ENCODE peak calls at places on chromosomes 12 and 14, in nine cellular contexts. R is tibial artery, Z is PC-9, J is RWPE2, Q is astrocyte of the spinal cord, H is upper lobe of right lung, K is adrenal gland, L is cardiac fibroblast, Y is bronchial epithelial cell. D is an unnamed sample.

GRCh38 chr14:105059035-105059916 is 6.0 kb downstream of the GPR132 start:
- DNase-seq in R (no peak), Z (no peak), J (no peak), Q (no peak), H (peak), K (no peak), L (peak), Y (peak), D (no peak)

GRCh38 chr14:52919971-52920370 is 30.9 kb downstream of the FERMT2 start:
- DNase-seq in R (no peak), Z (no peak), J (no peak), Q (peak), H (no peak), K (no peak), L (peak), Y (peak), D (peak)

GRCh38 chr12:90682398-90682797 is 272.6 kb downstream of the CCER1 start:
- DNase-seq in R (no peak), Z (no peak), J (no peak), Q (peak), H (no peak), K (no peak), L (peak), Y (no peak), D (no peak)

GRCh38 chr14:40911161-40911560 is 695.5 kb upstream of the LRFN5 start:
- DNase-seq in R (no peak), Z (no peak), J (no peak), Q (no peak), H (no peak), K (no peak), L (no peak), Y (no peak), D (no peak)

GRCh38 chr12:46376579-46376978 is 4.0 kb upstream of the SLC38A2 start:
- DNase-seq in R (no peak), Z (no peak), J (no peak), Q (no peak), H (no peak), K (no peak), L (no peak), Y (no peak), D (no peak)

GRCh38 chr12:24455811-24456210 is 493.1 kb downstream of the BCAT1 start:
- DNase-seq in R (no peak), Z (no peak), J (no peak), Q (no peak), H (no peak), K (no peak), L (no peak), Y (no peak), D (no peak)

GRCh38 chr14:97408937-97409860 is 612.0 kb downstream of the VRK1 start:
- DNase-seq in R (no peak), Z (no peak), J (no peak), Q (no peak), H (no peak), K (no peak), L (no peak), Y (no peak), D (no peak)

GRCh38 chr12:77213316-77213715 is 147.9 kb upstream of the E2F7 start:
- DNase-seq in R (no peak), Z (no peak), J (no peak), Q (no peak), H (no peak), K (peak), L (peak), Y (no peak), D (no peak)

GRCh38 chr14:92103363-92103762 is 3.0 kb downstream of the ATXN3 start:
- DNase-seq in R (no peak), Z (no peak), J (no peak), Q (no peak), H (no peak), K (no peak), L (no peak), Y (peak), D (no peak)

GRCh38 chr14:50943261-50943942 is 881 bp downstream of the PYGL start:
- DNase-seq in R (peak), Z (peak), J (peak), Q (no peak), H (peak), K (peak), L (peak), Y (peak), D (no peak)

GRCh38 chr14:99745307-99745951 is 47.8 kb upstream of the EML1 start:
- DNase-seq in R (no peak), Z (no peak), J (no peak), Q (peak), H (no peak), K (no peak), L (no peak), Y (no peak), D (no peak)

GRCh38 chr14:99742509-99743487 is 50.4 kb upstream of the EML1 start:
- DNase-seq in R (no peak), Z (no peak), J (peak), Q (no peak), H (no peak), K (no peak), L (no peak), Y (no peak), D (no peak)

GRCh38 chr14:99742074-99742473 is 51.1 kb upstream of the EML1 start:
- DNase-seq in R (no peak), Z (no peak), J (no peak), Q (no peak), H (no peak), K (no peak), L (no peak), Y (no peak), D (no peak)

GRCh38 chr14:99744873-99745224 is 48.4 kb upstream of the EML1 start:
- DNase-seq in R (no peak), Z (no peak), J (no peak), Q (no peak), H (no peak), K (no peak), L (no peak), Y (peak), D (no peak)

DNA sequence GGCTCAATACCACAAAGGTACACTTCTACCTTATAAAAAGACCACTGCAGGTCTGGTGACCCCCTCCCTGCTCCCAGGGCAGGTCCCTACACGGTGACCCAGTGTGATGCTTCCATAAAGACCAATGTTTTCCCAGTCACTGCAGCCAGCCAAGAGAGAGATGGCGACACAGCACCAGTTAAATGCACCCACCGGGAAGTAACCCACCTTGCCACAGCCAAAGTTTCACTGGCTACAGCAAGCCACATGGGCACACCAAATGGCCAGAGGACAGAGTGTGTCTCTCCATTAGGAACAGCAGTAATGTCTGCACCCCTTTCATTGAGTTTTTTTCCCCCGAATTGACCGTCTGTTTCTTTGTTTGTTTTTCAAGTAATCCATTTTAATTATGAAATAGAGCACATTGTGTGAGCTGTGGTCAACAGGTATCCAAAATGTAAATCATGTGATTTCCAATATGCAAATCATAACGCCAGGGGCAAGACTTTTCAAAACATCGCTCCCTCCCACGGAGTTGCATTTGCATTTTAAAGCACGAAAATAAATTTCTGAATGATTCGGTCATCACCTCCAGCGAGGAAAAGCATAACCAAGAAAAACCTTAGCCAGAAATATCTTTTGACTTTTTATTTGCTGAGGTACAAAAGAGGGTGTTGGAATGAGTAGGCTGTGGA is 48.9 kb upstream of the EML1 start:
- DNase-seq in R (no peak), Z (no peak), J (no peak), Q (peak), H (no peak), K (no peak), L (no peak), Y (peak), D (no peak)
- TF ChIP-seq CTCF in R (no peak), Z (no peak), J (peak), Q (peak), H (no peak), K (no peak), L (no peak), Y (no peak), D (no peak)

GRCh38 chr12:16120027-16120426 is 157.5 kb downstream of the SLC15A5 start:
- DNase-seq in R (no peak), Z (no peak), J (no peak), Q (no peak), H (no peak), K (no peak), L (no peak), Y (peak), D (no peak)

GRCh38 chr12:16118586-16118985 is 158.9 kb downstream of the SLC15A5 start:
- DNase-seq in R (no peak), Z (no peak), J (no peak), Q (peak), H (no peak), K (no peak), L (peak), Y (no peak), D (no peak)

GRCh38 chr12:16119618-16120017 is 157.9 kb downstream of the SLC15A5 start:
- DNase-seq in R (no peak), Z (no peak), J (no peak), Q (no peak), H (no peak), K (no peak), L (no peak), Y (peak), D (no peak)

DNA sequence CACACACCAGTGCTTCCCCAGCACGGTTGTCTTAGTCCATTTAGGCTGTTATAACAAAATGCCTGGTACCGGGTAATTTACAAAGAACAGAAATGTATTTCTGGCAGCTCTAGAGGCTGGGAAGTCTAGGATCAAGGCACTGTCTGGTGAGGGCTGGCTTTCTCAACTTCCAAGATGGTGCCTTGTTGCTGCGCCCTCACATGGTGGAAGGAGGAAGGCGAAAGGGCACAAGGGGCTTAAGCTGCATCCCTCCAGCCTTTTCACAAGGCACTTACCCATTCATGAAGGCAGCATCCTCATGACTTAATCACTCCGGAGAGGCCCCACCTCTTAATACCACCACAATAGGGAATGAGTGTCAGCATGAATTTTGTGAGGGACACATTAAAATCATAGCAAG is 155.5 kb downstream of the SLC15A5 start:
- DNase-seq in R (no peak), Z (no peak), J (no peak), Q (no peak), H (no peak), K (no peak), L (no peak), Y (no peak), D (no peak)
- TF ChIP-seq CTCF in R (no peak), Z (no peak), J (no peak), Q (no peak), H (no peak), K (no peak), L (no peak), Y (no peak), D (no peak)

GRCh38 chr14:29421156-29421728 is 506.4 kb downstream of the PRKD1 start:
- DNase-seq in R (no peak), Z (no peak), J (no peak), Q (no peak), H (no peak), K (no peak), L (no peak), Y (no peak), D (no peak)
- TF ChIP-seq CTCF in R (no peak), Z (no peak), J (no peak), Q (no peak), H (no peak), K (no peak), L (no peak), Y (no peak), D (no peak)

GRCh38 chr12:93058280-93058679 is 129.2 kb upstream of the EEA1 start:
- DNase-seq in R (no peak), Z (no peak), J (no peak), Q (no peak), H (no peak), K (no peak), L (no peak), Y (no peak), D (no peak)

GRCh38 chr12:93061414-93062099 is 132.5 kb upstream of the EEA1 start:
- DNase-seq in R (no peak), Z (no peak), J (no peak), Q (no peak), H (no peak), K (no peak), L (peak), Y (no peak), D (no peak)

GRCh38 chr12:93060666-93061413 is 131.7 kb upstream of the EEA1 start:
- DNase-seq in R (no peak), Z (no peak), J (no peak), Q (peak), H (no peak), K (no peak), L (peak), Y (no peak), D (no peak)

GRCh38 chr12:93059288-93059687 is 130.2 kb upstream of the EEA1 start:
- DNase-seq in R (no peak), Z (no peak), J (no peak), Q (no peak), H (no peak), K (no peak), L (no peak), Y (no peak), D (no peak)

GRCh38 chr12:93060071-93060665 is 131.1 kb upstream of the EEA1 start:
- DNase-seq in R (no peak), Z (no peak), J (no peak), Q (no peak), H (no peak), K (no peak), L (no peak), Y (no peak), D (no peak)
- TF ChIP-seq CTCF in R (no peak), Z (no peak), J (no peak), Q (no peak), H (no peak), K (no peak), L (no peak), Y (no peak), D (no peak)

DNA sequence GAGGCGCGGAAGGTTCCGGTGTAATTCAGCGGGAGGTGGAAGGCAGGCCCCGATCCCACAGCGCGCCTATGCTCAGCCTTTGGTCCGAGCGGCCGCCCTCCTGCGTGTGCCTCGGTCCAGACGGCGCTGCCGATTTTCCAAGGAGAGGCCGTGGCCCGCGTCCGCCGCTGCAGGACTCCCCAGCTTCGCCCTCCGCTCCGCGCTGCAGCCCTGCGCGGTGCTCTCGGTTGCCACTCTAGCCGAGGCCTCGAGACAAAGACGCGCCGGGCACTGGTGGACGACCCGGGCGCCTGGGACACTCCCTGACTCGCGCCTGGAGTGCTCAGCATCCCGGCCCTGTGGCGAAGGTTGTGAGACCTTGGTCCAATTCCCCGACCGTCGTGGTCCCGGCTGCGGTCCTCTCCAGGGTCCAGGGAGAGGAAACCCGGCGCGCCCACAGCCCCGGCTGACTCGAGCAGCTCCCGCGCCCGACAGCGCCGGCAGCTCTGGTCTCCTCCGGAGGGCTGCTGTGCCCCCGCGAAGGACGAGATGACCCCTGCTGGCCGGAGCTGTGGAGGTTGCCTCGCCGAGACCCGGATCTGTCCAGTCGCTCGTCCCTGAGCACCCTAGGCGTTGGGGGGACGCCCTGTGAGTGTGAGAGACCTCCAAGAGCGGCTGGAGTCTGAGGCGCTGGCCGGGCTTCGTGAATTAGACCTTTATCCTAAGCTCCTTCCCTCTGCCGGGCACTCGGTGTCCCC is 6.5 kb downstream of the HOXC12 start:
- DNase-seq in R (peak), Z (no peak), J (peak), Q (no peak), H (no peak), K (no peak), L (no peak), Y (no peak), D (no peak)
- TF ChIP-seq CTCF in R (no peak), Z (no peak), J (peak), Q (peak), H (no peak), K (no peak), L (no peak), Y (no peak), D (no peak)

DNA sequence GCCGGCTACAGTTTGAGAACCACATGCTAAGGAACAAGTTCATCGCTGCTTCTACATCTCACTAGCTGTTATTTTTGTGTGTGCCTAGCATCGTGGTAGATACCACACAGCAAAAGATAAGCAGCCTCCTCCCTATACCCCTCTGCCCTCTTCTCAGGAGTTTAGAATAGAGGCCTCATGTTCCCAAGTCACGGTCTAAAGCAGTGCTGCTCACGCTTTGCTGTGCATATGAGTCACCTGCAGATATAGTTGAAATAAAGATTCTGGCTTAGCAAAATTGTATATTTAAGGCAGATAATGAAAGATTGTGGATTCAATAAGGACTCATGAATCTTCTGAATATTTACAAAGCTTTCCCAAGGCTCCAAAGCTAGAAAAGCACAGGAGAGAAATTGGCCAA is 28.0 kb downstream of the PLEKHG7 start:
- DNase-seq in R (no peak), Z (no peak), J (no peak), Q (no peak), H (no peak), K (no peak), L (no peak), Y (no peak), D (no peak)
- TF ChIP-seq CTCF in R (no peak), Z (no peak), J (no peak), Q (no peak), H (no peak), K (no peak), L (no peak), Y (no peak), D (no peak)

DNA sequence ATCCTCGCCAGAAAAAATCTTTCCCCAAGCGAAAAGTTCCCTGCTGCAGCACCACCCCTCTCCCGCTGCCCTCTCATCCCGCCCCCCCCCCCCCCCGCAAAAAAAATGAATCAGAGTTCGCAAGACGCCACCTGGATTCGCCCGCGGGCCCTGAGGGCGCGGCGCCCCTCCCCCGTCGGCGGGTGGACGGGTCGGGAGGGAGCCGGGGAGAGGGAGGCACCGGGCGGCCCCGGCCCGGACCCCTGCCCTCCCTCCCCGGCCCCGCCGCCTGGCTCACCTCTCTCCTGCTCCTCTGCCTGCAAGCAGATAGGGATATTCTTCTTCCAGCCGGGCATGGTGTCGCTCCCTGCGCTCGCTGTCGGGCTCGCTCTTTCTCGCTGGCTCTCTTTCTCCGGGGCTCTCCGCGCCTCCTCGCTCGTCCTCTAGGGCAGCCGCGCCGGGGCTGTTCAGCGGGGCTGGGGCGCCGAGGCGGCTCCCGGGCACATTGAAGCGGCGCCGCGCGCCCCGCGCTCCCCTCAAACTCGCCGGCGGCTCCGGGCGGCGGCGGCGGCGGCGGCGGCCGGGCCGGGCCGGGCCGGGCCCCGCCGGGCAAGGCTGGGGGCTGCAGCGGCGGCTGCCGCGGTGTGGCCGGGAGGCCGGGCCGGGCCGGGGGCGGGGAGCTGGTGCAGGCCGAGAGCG is 200.2 kb upstream of the CAND1 start:
- DNase-seq in R (no peak), Z (peak), J (no peak), Q (peak), H (peak), K (peak), L (peak), Y (peak), D (no peak)
- TF ChIP-seq CTCF in R (no peak), Z (no peak), J (no peak), Q (no peak), H (no peak), K (no peak), L (no peak), Y (peak), D (no peak)

D was measured in LNCaP clone FGC.